ENCODE peak calls at places on chromosomes 7 and 10, in eight cellular contexts. B, K, T, E, L, W, C and S are unnamed samples. For H3K27me3, the result is how much of the 10 kb centered on the place peaks cover.

GRCh38 chr7:43612128-43612527 is 29.2 kb downstream of the STK17A start:
- DNase-seq in K (no peak), B (no peak), W (no peak), T (no peak), E (no peak), C (no peak), L (no peak), S (no peak)

GRCh38 chr7:1156782-1157535 is 3.0 kb downstream of the ZFAND2A start:
- DNase-seq in W (no peak), T (no peak), E (no peak), C (no peak), L (no peak), B (no peak), K (peak), S (no peak)

GRCh38 chr7:36021367-36021766 is 131.7 kb upstream of the EEPD1 start:
- DNase-seq in B (no peak), C (no peak), W (no peak), K (no peak), L (no peak), E (peak), T (no peak), S (no peak)

GRCh38 chr7:55792048-55792447 is 70.5 kb downstream of the SEPTIN14 start:
- DNase-seq in W (no peak), E (no peak), K (no peak), C (no peak), T (no peak), L (no peak), B (no peak), S (no peak)

GRCh38 chr7:55980266-55980665 is 15.9 kb downstream of the NIPSNAP2 start:
- DNase-seq in K (no peak), C (no peak), T (no peak), B (no peak), E (no peak), W (no peak), L (no peak), S (no peak)

GRCh38 chr7:115274-115911 is 77.0 kb upstream of the FAM20C start:
- DNase-seq in C (no peak), W (no peak), T (no peak), K (no peak), L (no peak), E (peak), B (no peak), S (no peak)

GRCh38 chr10:33381897-33382578 is 47.6 kb upstream of the NRP1 start:
- DNase-seq in L (no peak), E (no peak), K (peak), B (no peak), T (no peak), W (no peak), C (no peak), S (no peak)

GRCh38 chr10:23345861-23346260 is 1.3 kb upstream of the C10orf67 start:
- DNase-seq in E (no peak), C (no peak), T (no peak), W (no peak), K (no peak), L (no peak), B (no peak), S (peak)

GRCh38 chr10:77700086-77700485 is 62.5 kb upstream of the KCNMA1 start:
- DNase-seq in L (no peak), T (no peak), E (no peak), C (no peak), K (no peak), B (no peak), W (no peak), S (no peak)

GRCh38 chr10:27541728-27542285 is 37.7 kb downstream of the RAB18 start:
- DNase-seq in L (no peak), K (no peak), E (no peak), T (no peak), C (no peak), B (no peak), W (no peak), S (no peak)

GRCh38 chr7:2622869-2623697 is 8.7 kb upstream of the TTYH3 start:
- DNase-seq in L (no peak), C (no peak), K (peak), W (no peak), T (no peak), B (no peak), E (no peak), S (no peak)

GRCh38 chr10:80132299-80133139 is at the start of gene PLAC9:
- DNase-seq in W (peak), C (no peak), L (peak), K (no peak), E (peak), B (peak), T (no peak), S (no peak)

GRCh38 chr10:127148066-127148932 is 48.1 kb downstream of the INSYN2A start:
- DNase-seq in B (no peak), L (no peak), W (no peak), T (no peak), K (no peak), C (no peak), E (no peak), S (peak)

GRCh38 chr10:64635906-64636305 is 1114.7 kb downstream of the REEP3 start:
- DNase-seq in E (no peak), C (no peak), K (no peak), T (no peak), L (no peak), B (no peak), W (no peak), S (no peak)

GRCh38 chr7:158976468-158976848 is 120.1 kb downstream of the DYNC2I1 start:
- DNase-seq in B (peak), W (no peak), L (no peak), K (no peak), C (no peak), T (no peak), E (peak), S (no peak)

GRCh38 chr10:86284355-86285105 is 82.1 kb downstream of the GRID1 start:
- DNase-seq in B (no peak), W (no peak), C (no peak), L (no peak), T (no peak), K (no peak), E (peak), S (no peak)

GRCh38 chr7:104552102-104552501 is 223.7 kb downstream of the LHFPL3 start:
- DNase-seq in T (no peak), W (peak), K (no peak), E (peak), B (peak), L (no peak), C (no peak), S (peak)

GRCh38 chr10:26472440-26472778 is 34.3 kb downstream of the APBB1IP start:
- DNase-seq in K (no peak), B (no peak), C (no peak), L (no peak), E (no peak), T (no peak), W (no peak), S (no peak)

GRCh38 chr10:282294-283139 is 147.3 kb downstream of the ZMYND11 start:
- DNase-seq in W (no peak), B (no peak), E (no peak), L (no peak), C (no peak), K (no peak), T (no peak), S (no peak)

GRCh38 chr7:23469150-23469960 is 936 bp downstream of the IGF2BP3 start:
- DNase-seq in W (no peak), L (no peak), B (peak), K (no peak), T (no peak), E (peak), C (no peak), S (peak)

GRCh38 chr7:1856966-1857441 is 186.9 kb downstream of the ELFN1 start:
- DNase-seq in W (peak), K (peak), B (no peak), C (no peak), T (no peak), E (no peak), L (no peak), S (no peak)

GRCh38 chr10:23535381-23535780 is 96.5 kb downstream of the OTUD1 start:
- DNase-seq in B (no peak), L (no peak), E (no peak), C (no peak), W (no peak), K (no peak), T (no peak), S (peak)

GRCh38 chr10:29862926-29863614 is 196.3 kb downstream of the JCAD start:
- DNase-seq in C (no peak), L (no peak), T (no peak), K (no peak), B (no peak), W (no peak), E (no peak), S (no peak)

GRCh38 chr7:55132890-55133551 is 114.2 kb downstream of the EGFR start:
- DNase-seq in W (peak), K (peak), E (no peak), B (no peak), T (no peak), C (no peak), L (no peak), S (no peak)

GRCh38 chr7:20217193-20217948 is at the start of gene MACC1:
- DNase-seq in B (peak), C (no peak), T (no peak), K (peak), W (no peak), L (no peak), E (peak), S (no peak)

GRCh38 chr7:12814797-12815196 is 127.4 kb downstream of the ARL4A start:
- DNase-seq in T (no peak), K (no peak), W (no peak), C (no peak), B (no peak), L (no peak), E (no peak), S (no peak)

GRCh38 chr7:47548546-47548945 is 33.4 kb downstream of the TNS3 start:
- DNase-seq in C (no peak), T (no peak), W (no peak), K (no peak), L (no peak), E (no peak), B (no peak), S (no peak)

GRCh38 chr10:106360870-106361269 is 803.6 kb downstream of the SORCS1 start:
- DNase-seq in C (no peak), W (no peak), E (no peak), T (no peak), L (no peak), B (no peak), K (no peak), S (peak)

GRCh38 chr7:131365876-131366275 is 38.2 kb downstream of the MKLN1 start:
- DNase-seq in E (no peak), T (no peak), B (no peak), L (no peak), K (no peak), C (no peak), W (no peak), S (peak)

GRCh38 chr7:68587599-68587998 is 1010.7 kb upstream of the AUTS2 start:
- DNase-seq in B (no peak), W (no peak), K (no peak), C (no peak), L (no peak), T (no peak), E (no peak), S (no peak)
- H3K27me3 ChIP-seq in B (under half), W (under half), K (under half), C (under half), L (under half), T (under half), E (under half), S (under half)

DNA sequence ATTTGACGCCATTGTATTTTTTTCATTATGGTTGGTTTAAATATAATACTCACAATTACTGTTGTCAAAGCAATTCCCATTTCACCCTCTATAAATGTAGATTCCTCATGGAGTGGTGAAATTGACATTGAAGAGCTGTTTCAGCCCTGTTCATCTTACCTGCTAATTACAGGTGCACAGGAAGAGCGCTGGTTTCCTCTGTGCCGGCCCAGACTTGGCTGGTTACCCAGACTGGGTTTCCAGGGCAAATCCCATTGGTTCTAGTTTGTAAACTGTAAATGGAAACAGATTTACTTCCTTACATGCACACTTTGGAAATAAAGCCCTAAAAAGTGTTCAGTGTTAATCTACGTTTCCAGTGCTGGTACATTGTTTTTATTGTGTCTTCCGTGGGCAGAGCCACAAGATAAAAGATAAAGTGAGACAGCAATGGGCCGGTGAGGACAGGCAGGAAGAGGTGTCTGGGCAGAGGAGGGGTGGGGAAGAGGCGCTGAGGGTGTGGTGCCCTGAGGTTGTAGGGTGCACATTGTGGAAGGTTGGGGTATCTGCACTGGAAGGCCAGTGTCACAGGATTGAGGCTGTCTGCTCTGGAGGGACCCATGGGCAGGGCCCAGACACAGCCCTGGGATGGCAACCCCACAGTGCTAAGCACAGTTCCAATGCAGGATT is 71.6 kb upstream of the ZPBP start:
- DNase-seq in L (no peak), W (no peak), K (no peak), E (no peak), C (no peak), B (no peak), T (peak), S (no peak)
- H3K4me3 ChIP-seq in L (no peak), W (no peak), K (no peak), E (no peak), C (no peak), B (no peak), T (peak), S (no peak)

GRCh38 chr10:13270877-13271551 is 28.9 kb downstream of the PHYH start:
- DNase-seq in L (no peak), E (no peak), W (no peak), T (no peak), B (no peak), C (no peak), K (peak), S (no peak)
- H3K27me3 ChIP-seq in L (under half), E (under half), W (under half), T (under half), B (under half), C (under half), K (under half), S (under half)

GRCh38 chr10:102710604-102711003 is 3.6 kb downstream of the ARL3 start:
- DNase-seq in E (no peak), L (no peak), T (no peak), K (no peak), C (no peak), B (no peak), W (no peak), S (peak)

GRCh38 chr10:102713814-102714620 is at the start of gene ARL3:
- DNase-seq in C (peak), B (peak), E (peak), T (peak), W (peak), K (peak), L (peak), S (peak)

GRCh38 chr10:102713483-102713813 is 749 bp downstream of the ARL3 start:
- DNase-seq in L (no peak), K (no peak), E (no peak), C (no peak), T (no peak), B (no peak), W (no peak), S (no peak)

GRCh38 chr10:102712843-102713242 is 1.4 kb downstream of the ARL3 start:
- DNase-seq in L (no peak), T (no peak), W (no peak), E (no peak), K (no peak), B (no peak), C (no peak), S (no peak)

DNA sequence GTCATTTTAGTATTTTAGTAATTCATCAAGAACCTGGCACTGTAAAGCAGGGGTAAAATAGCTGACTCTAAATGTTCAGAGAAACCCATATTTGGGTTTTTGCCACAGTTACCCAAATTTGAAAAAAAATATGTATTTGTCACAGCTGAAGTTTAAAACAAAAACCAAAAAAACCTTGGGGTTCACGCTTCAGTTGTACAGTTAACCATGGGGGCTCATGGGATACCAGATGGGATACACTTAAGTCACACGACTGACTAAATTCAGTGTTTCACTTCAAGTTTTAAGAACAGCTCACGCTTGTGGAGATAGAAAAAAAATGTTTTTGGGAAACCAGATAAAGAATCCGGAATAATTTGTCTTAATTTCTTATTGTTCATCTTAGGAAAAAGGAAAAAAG is 2.1 kb downstream of the ARL3 start:
- DNase-seq in E (no peak), K (no peak), T (no peak), W (no peak), B (no peak), L (no peak), C (no peak), S (no peak)
- H3K4me3 ChIP-seq in E (no peak), K (no peak), T (no peak), W (no peak), B (no peak), L (no peak), C (no peak), S (no peak)